ENCODE peak calls at places on chromosomes 11 and 22, in nine cellular contexts. One of them, this sample, is unnamed.

GRCh38 chr11:76596652-76597051 is 73.9 kb downstream of the LRRC32 start:
- DNase-seq in HFFc6: no peak
- DNase-seq in HTR-8/SVneo: no peak
- DNase-seq in aorta: no peak
- DNase-seq in heart right ventricle: no peak
- DNase-seq in stimulated activated CD4-positive, alpha-beta T cell treated with anti-CD3 and anti-CD28 coated beads, TNF-alpha, amount 100 ng/mL, for 1 hour: no peak
- DNase-seq in chondrocyte: no peak
- DNase-seq in iris pigment epithelial cell: no peak
- DNase-seq in stimulated activated CD8-positive, alpha-beta memory T cell treated with anti-CD3 and anti-CD28 coated beads, Interleukin-12 subunit alpha, Interleukin-12 subunit beta, amount 100 ng/mL, for 4 hours: no peak
- DNase-seq in this sample: no peak

GRCh38 chr11:30917859-30918478 is 331.8 kb upstream of the MPPED2 start:
- DNase-seq in stimulated activated CD4-positive, alpha-beta T cell treated with anti-CD3 and anti-CD28 coated beads, TNF-alpha, amount 100 ng/mL, for 1 hour: no peak
- DNase-seq in chondrocyte: no peak
- DNase-seq in heart right ventricle: no peak
- DNase-seq in aorta: no peak
- DNase-seq in stimulated activated CD8-positive, alpha-beta memory T cell treated with anti-CD3 and anti-CD28 coated beads, Interleukin-12 subunit alpha, Interleukin-12 subunit beta, amount 100 ng/mL, for 4 hours: no peak
- DNase-seq in HTR-8/SVneo: peak
- DNase-seq in iris pigment epithelial cell: peak
- DNase-seq in HFFc6: peak
- DNase-seq in this sample: no peak

GRCh38 chr11:77558380-77558779 is 31.4 kb upstream of the AQP11 start:
- DNase-seq in heart right ventricle: no peak
- DNase-seq in aorta: no peak
- DNase-seq in iris pigment epithelial cell: peak
- DNase-seq in HTR-8/SVneo: no peak
- DNase-seq in stimulated activated CD4-positive, alpha-beta T cell treated with anti-CD3 and anti-CD28 coated beads, TNF-alpha, amount 100 ng/mL, for 1 hour: no peak
- DNase-seq in stimulated activated CD8-positive, alpha-beta memory T cell treated with anti-CD3 and anti-CD28 coated beads, Interleukin-12 subunit alpha, Interleukin-12 subunit beta, amount 100 ng/mL, for 4 hours: no peak
- DNase-seq in HFFc6: no peak
- DNase-seq in chondrocyte: no peak
- DNase-seq in this sample: no peak

GRCh38 chr11:94325681-94326080 is 21.3 kb downstream of the IZUMO1R start:
- DNase-seq in HFFc6: peak
- DNase-seq in stimulated activated CD8-positive, alpha-beta memory T cell treated with anti-CD3 and anti-CD28 coated beads, Interleukin-12 subunit alpha, Interleukin-12 subunit beta, amount 100 ng/mL, for 4 hours: no peak
- DNase-seq in chondrocyte: no peak
- DNase-seq in heart right ventricle: no peak
- DNase-seq in stimulated activated CD4-positive, alpha-beta T cell treated with anti-CD3 and anti-CD28 coated beads, TNF-alpha, amount 100 ng/mL, for 1 hour: peak
- DNase-seq in iris pigment epithelial cell: peak
- DNase-seq in aorta: no peak
- DNase-seq in HTR-8/SVneo: no peak
- DNase-seq in this sample: no peak

GRCh38 chr22:21766933-21767462 is 31.4 kb upstream of the YPEL1 start:
- DNase-seq in HFFc6: no peak
- DNase-seq in stimulated activated CD4-positive, alpha-beta T cell treated with anti-CD3 and anti-CD28 coated beads, TNF-alpha, amount 100 ng/mL, for 1 hour: no peak
- DNase-seq in HTR-8/SVneo: no peak
- DNase-seq in heart right ventricle: no peak
- DNase-seq in stimulated activated CD8-positive, alpha-beta memory T cell treated with anti-CD3 and anti-CD28 coated beads, Interleukin-12 subunit alpha, Interleukin-12 subunit beta, amount 100 ng/mL, for 4 hours: peak
- DNase-seq in iris pigment epithelial cell: no peak
- DNase-seq in aorta: no peak
- DNase-seq in chondrocyte: no peak
- DNase-seq in this sample: no peak

GRCh38 chr11:6616596-6617250 is 2.5 kb downstream of the TPP1 start:
- DNase-seq in stimulated activated CD8-positive, alpha-beta memory T cell treated with anti-CD3 and anti-CD28 coated beads, Interleukin-12 subunit alpha, Interleukin-12 subunit beta, amount 100 ng/mL, for 4 hours: no peak
- DNase-seq in stimulated activated CD4-positive, alpha-beta T cell treated with anti-CD3 and anti-CD28 coated beads, TNF-alpha, amount 100 ng/mL, for 1 hour: no peak
- DNase-seq in HTR-8/SVneo: no peak
- DNase-seq in aorta: no peak
- DNase-seq in HFFc6: no peak
- DNase-seq in heart right ventricle: no peak
- DNase-seq in iris pigment epithelial cell: no peak
- DNase-seq in chondrocyte: peak
- DNase-seq in this sample: no peak

GRCh38 chr11:198236-198806 is 5.4 kb downstream of the SCGB1C1 start:
- DNase-seq in stimulated activated CD8-positive, alpha-beta memory T cell treated with anti-CD3 and anti-CD28 coated beads, Interleukin-12 subunit alpha, Interleukin-12 subunit beta, amount 100 ng/mL, for 4 hours: no peak
- DNase-seq in heart right ventricle: no peak
- DNase-seq in stimulated activated CD4-positive, alpha-beta T cell treated with anti-CD3 and anti-CD28 coated beads, TNF-alpha, amount 100 ng/mL, for 1 hour: no peak
- DNase-seq in chondrocyte: peak
- DNase-seq in HTR-8/SVneo: no peak
- DNase-seq in aorta: peak
- DNase-seq in HFFc6: no peak
- DNase-seq in iris pigment epithelial cell: no peak
- DNase-seq in this sample: no peak

GRCh38 chr11:131643171-131643570 is 272.8 kb downstream of the NTM start:
- DNase-seq in stimulated activated CD8-positive, alpha-beta memory T cell treated with anti-CD3 and anti-CD28 coated beads, Interleukin-12 subunit alpha, Interleukin-12 subunit beta, amount 100 ng/mL, for 4 hours: no peak
- DNase-seq in heart right ventricle: no peak
- DNase-seq in stimulated activated CD4-positive, alpha-beta T cell treated with anti-CD3 and anti-CD28 coated beads, TNF-alpha, amount 100 ng/mL, for 1 hour: no peak
- DNase-seq in iris pigment epithelial cell: no peak
- DNase-seq in chondrocyte: no peak
- DNase-seq in aorta: no peak
- DNase-seq in HTR-8/SVneo: no peak
- DNase-seq in HFFc6: no peak
- DNase-seq in this sample: no peak

GRCh38 chr11:31874631-31875191 is 63.6 kb upstream of the PAX6 start:
- DNase-seq in HFFc6: no peak
- DNase-seq in HTR-8/SVneo: no peak
- DNase-seq in heart right ventricle: no peak
- DNase-seq in stimulated activated CD8-positive, alpha-beta memory T cell treated with anti-CD3 and anti-CD28 coated beads, Interleukin-12 subunit alpha, Interleukin-12 subunit beta, amount 100 ng/mL, for 4 hours: no peak
- DNase-seq in stimulated activated CD4-positive, alpha-beta T cell treated with anti-CD3 and anti-CD28 coated beads, TNF-alpha, amount 100 ng/mL, for 1 hour: no peak
- DNase-seq in aorta: no peak
- DNase-seq in chondrocyte: no peak
- DNase-seq in iris pigment epithelial cell: no peak
- DNase-seq in this sample: no peak

GRCh38 chr22:33785283-33785991 is 134.8 kb downstream of the LARGE1 start:
- DNase-seq in heart right ventricle: no peak
- DNase-seq in HTR-8/SVneo: no peak
- DNase-seq in stimulated activated CD4-positive, alpha-beta T cell treated with anti-CD3 and anti-CD28 coated beads, TNF-alpha, amount 100 ng/mL, for 1 hour: no peak
- DNase-seq in iris pigment epithelial cell: peak
- DNase-seq in stimulated activated CD8-positive, alpha-beta memory T cell treated with anti-CD3 and anti-CD28 coated beads, Interleukin-12 subunit alpha, Interleukin-12 subunit beta, amount 100 ng/mL, for 4 hours: no peak
- DNase-seq in aorta: no peak
- DNase-seq in HFFc6: peak
- DNase-seq in chondrocyte: no peak
- DNase-seq in this sample: no peak

GRCh38 chr11:18383388-18384156 is 10.8 kb upstream of the LDHA start:
- DNase-seq in HTR-8/SVneo: peak
- DNase-seq in chondrocyte: no peak
- DNase-seq in heart right ventricle: peak
- DNase-seq in stimulated activated CD4-positive, alpha-beta T cell treated with anti-CD3 and anti-CD28 coated beads, TNF-alpha, amount 100 ng/mL, for 1 hour: peak
- DNase-seq in iris pigment epithelial cell: peak
- DNase-seq in aorta: peak
- DNase-seq in HFFc6: peak
- DNase-seq in stimulated activated CD8-positive, alpha-beta memory T cell treated with anti-CD3 and anti-CD28 coated beads, Interleukin-12 subunit alpha, Interleukin-12 subunit beta, amount 100 ng/mL, for 4 hours: peak
- DNase-seq in this sample: peak

GRCh38 chr22:41568811-41569210 is 8.0 kb downstream of the CSDC2 start:
- DNase-seq in heart right ventricle: no peak
- DNase-seq in chondrocyte: no peak
- DNase-seq in HFFc6: no peak
- DNase-seq in stimulated activated CD8-positive, alpha-beta memory T cell treated with anti-CD3 and anti-CD28 coated beads, Interleukin-12 subunit alpha, Interleukin-12 subunit beta, amount 100 ng/mL, for 4 hours: no peak
- DNase-seq in stimulated activated CD4-positive, alpha-beta T cell treated with anti-CD3 and anti-CD28 coated beads, TNF-alpha, amount 100 ng/mL, for 1 hour: no peak
- DNase-seq in iris pigment epithelial cell: no peak
- DNase-seq in aorta: peak
- DNase-seq in HTR-8/SVneo: no peak
- DNase-seq in this sample: no peak

GRCh38 chr11:63699906-63700305 is 18.6 kb downstream of the RTN3 start:
- DNase-seq in iris pigment epithelial cell: no peak
- DNase-seq in heart right ventricle: no peak
- DNase-seq in HTR-8/SVneo: no peak
- DNase-seq in stimulated activated CD4-positive, alpha-beta T cell treated with anti-CD3 and anti-CD28 coated beads, TNF-alpha, amount 100 ng/mL, for 1 hour: no peak
- DNase-seq in chondrocyte: no peak
- DNase-seq in aorta: no peak
- DNase-seq in stimulated activated CD8-positive, alpha-beta memory T cell treated with anti-CD3 and anti-CD28 coated beads, Interleukin-12 subunit alpha, Interleukin-12 subunit beta, amount 100 ng/mL, for 4 hours: no peak
- DNase-seq in HFFc6: no peak
- DNase-seq in this sample: no peak

GRCh38 chr11:94028436-94028835 is 7.3 kb downstream of the HEPHL1 start:
- DNase-seq in stimulated activated CD8-positive, alpha-beta memory T cell treated with anti-CD3 and anti-CD28 coated beads, Interleukin-12 subunit alpha, Interleukin-12 subunit beta, amount 100 ng/mL, for 4 hours: no peak
- DNase-seq in HTR-8/SVneo: no peak
- DNase-seq in heart right ventricle: no peak
- DNase-seq in aorta: no peak
- DNase-seq in chondrocyte: no peak
- DNase-seq in HFFc6: peak
- DNase-seq in stimulated activated CD4-positive, alpha-beta T cell treated with anti-CD3 and anti-CD28 coated beads, TNF-alpha, amount 100 ng/mL, for 1 hour: no peak
- DNase-seq in iris pigment epithelial cell: peak
- DNase-seq in this sample: no peak

GRCh38 chr22:24894998-24895397 is 51.5 kb downstream of the LHFPL7 start:
- DNase-seq in stimulated activated CD4-positive, alpha-beta T cell treated with anti-CD3 and anti-CD28 coated beads, TNF-alpha, amount 100 ng/mL, for 1 hour: no peak
- DNase-seq in aorta: peak
- DNase-seq in iris pigment epithelial cell: peak
- DNase-seq in chondrocyte: no peak
- DNase-seq in heart right ventricle: peak
- DNase-seq in HTR-8/SVneo: peak
- DNase-seq in stimulated activated CD8-positive, alpha-beta memory T cell treated with anti-CD3 and anti-CD28 coated beads, Interleukin-12 subunit alpha, Interleukin-12 subunit beta, amount 100 ng/mL, for 4 hours: no peak
- DNase-seq in HFFc6: no peak
- DNase-seq in this sample: peak

GRCh38 chr11:61791737-61792309 is 576 bp downstream of the TMEM258 start:
- DNase-seq in iris pigment epithelial cell: peak
- DNase-seq in HTR-8/SVneo: peak
- DNase-seq in stimulated activated CD4-positive, alpha-beta T cell treated with anti-CD3 and anti-CD28 coated beads, TNF-alpha, amount 100 ng/mL, for 1 hour: no peak
- DNase-seq in chondrocyte: no peak
- DNase-seq in aorta: peak
- DNase-seq in stimulated activated CD8-positive, alpha-beta memory T cell treated with anti-CD3 and anti-CD28 coated beads, Interleukin-12 subunit alpha, Interleukin-12 subunit beta, amount 100 ng/mL, for 4 hours: no peak
- DNase-seq in HFFc6: peak
- DNase-seq in heart right ventricle: peak
- DNase-seq in this sample: peak

GRCh38 chr11:46050065-46050464 is 71.2 kb downstream of the PHF21A start:
- DNase-seq in HTR-8/SVneo: peak
- DNase-seq in iris pigment epithelial cell: peak
- DNase-seq in HFFc6: peak
- DNase-seq in stimulated activated CD4-positive, alpha-beta T cell treated with anti-CD3 and anti-CD28 coated beads, TNF-alpha, amount 100 ng/mL, for 1 hour: no peak
- DNase-seq in stimulated activated CD8-positive, alpha-beta memory T cell treated with anti-CD3 and anti-CD28 coated beads, Interleukin-12 subunit alpha, Interleukin-12 subunit beta, amount 100 ng/mL, for 4 hours: no peak
- DNase-seq in aorta: peak
- DNase-seq in chondrocyte: no peak
- DNase-seq in heart right ventricle: no peak
- DNase-seq in this sample: no peak

GRCh38 chr11:102762414-102762813 is 18.0 kb downstream of the MMP10 start:
- DNase-seq in stimulated activated CD4-positive, alpha-beta T cell treated with anti-CD3 and anti-CD28 coated beads, TNF-alpha, amount 100 ng/mL, for 1 hour: no peak
- DNase-seq in HFFc6: peak
- DNase-seq in heart right ventricle: no peak
- DNase-seq in HTR-8/SVneo: no peak
- DNase-seq in iris pigment epithelial cell: peak
- DNase-seq in chondrocyte: no peak
- DNase-seq in aorta: no peak
- DNase-seq in stimulated activated CD8-positive, alpha-beta memory T cell treated with anti-CD3 and anti-CD28 coated beads, Interleukin-12 subunit alpha, Interleukin-12 subunit beta, amount 100 ng/mL, for 4 hours: no peak
- DNase-seq in this sample: no peak